ENCODE peak calls at places on chromosomes 16 and 17, in eight cellular contexts. K is cardiac fibroblast, C is OCI-LY7, F is pancreas, Q is ovary, M is astrocyte of the spinal cord, R is astrocyte of the cerebellum, I is fibroblast of pulmonary artery. V is an unnamed sample.

GRCh38 chr17:47693667-47694017 is 319 bp upstream of the TBKBP1 start:
- DNase-seq in C (peak; percentile 49), M (no peak), F (no peak), R (no peak), Q (peak; percentile 72), K (no peak), I (no peak), V (peak; percentile 52)

GRCh38 chr17:70158180-70158579 is 11.2 kb upstream of the KCNJ2 start:
- DNase-seq in R (no peak), C (no peak), M (no peak), Q (no peak), F (no peak), K (no peak), I (peak; percentile 18), V (no peak)

GRCh38 chr17:21358682-21359482 is 17.3 kb upstream of the KCNJ12 start:
- DNase-seq in C (no peak), F (no peak), M (no peak), R (no peak), K (no peak), I (no peak), Q (no peak), V (no peak)

GRCh38 chr17:16001498-16001897 is 1.9 kb downstream of the TTC19 start:
- DNase-seq in Q (no peak), I (peak; percentile 47), C (peak; percentile 16), F (no peak), K (peak; percentile 62), R (no peak), M (no peak), V (no peak)

GRCh38 chr16:78967948-78968347 is 632.6 kb downstream of the MAF start:
- DNase-seq in R (no peak), M (no peak), K (no peak), I (no peak), F (no peak), C (no peak), Q (no peak), V (no peak)

GRCh38 chr16:1494711-1495110 is 1.6 kb downstream of the TELO2 start:
- DNase-seq in C (no peak), M (no peak), F (no peak), Q (no peak), R (no peak), K (peak; percentile 11), I (peak; percentile 3), V (no peak)

GRCh38 chr17:50258647-50259483 is 15.4 kb upstream of the TMEM92 start:
- DNase-seq in F (no peak), Q (peak; percentile 53), C (no peak), R (no peak), K (peak; percentile 22), M (peak; percentile 50), I (no peak), V (no peak)

GRCh38 chr17:14745122-14745521 is 444.2 kb downstream of the HS3ST3B1 start:
- DNase-seq in F (no peak), I (peak; percentile 83), M (no peak), R (no peak), Q (no peak), C (no peak), K (peak; percentile 87), V (no peak)

GRCh38 chr16:52494621-52495020 is 52.3 kb downstream of the TOX3 start:
- DNase-seq in R (no peak), C (no peak), F (no peak), K (no peak), M (no peak), I (no peak), Q (no peak), V (no peak)

DNA sequence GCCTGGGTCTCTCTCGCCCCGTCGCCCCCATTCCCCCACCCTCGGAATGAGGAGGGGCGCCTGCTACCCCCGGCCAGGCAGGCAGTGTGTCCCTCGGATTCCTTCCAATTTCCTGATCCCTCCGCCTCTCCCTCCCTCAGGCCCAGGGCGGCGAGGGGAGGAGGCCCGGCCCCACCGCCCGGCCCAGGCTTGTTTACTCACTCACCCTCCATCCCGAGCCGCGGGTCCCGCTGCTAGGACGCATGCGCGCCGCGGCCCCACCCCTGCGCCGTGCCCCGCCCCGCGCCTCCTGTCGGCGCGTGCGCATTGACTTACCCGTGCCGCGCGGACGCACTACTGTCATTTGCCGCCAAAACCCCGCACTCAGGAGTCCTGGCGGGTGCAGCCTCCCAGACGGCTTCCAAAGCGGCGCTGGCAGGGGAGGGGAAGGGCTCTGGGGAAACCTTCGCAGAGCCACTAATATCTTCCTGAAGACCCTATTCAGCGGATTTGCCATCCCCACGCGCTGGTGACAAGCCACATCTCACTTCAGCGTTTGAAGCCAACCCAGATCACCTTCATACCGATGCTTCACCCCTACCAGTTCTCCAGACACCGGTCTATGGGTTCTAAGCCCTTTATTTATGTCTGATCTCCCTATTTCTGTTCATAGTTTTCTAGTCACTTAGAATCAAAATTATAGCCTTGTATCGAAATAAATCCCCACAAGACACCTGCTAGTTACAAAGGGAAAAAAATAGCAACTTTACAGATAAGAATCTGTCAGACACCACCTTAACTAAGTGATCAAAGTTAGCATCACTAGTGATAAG is at the start of gene EZH1:
- DNase-seq in Q (peak; percentile 95), R (peak; percentile 65), F (peak; percentile 84), I (peak; percentile 91), M (peak; percentile 91), C (peak; percentile 97), K (peak; percentile 91), V (peak; percentile 91)
- TF ChIP-seq CTCF in Q (no peak), R (no peak), F (no peak), I (no peak), M (no peak), C (no peak), K (no peak), V (no peak)

DNA sequence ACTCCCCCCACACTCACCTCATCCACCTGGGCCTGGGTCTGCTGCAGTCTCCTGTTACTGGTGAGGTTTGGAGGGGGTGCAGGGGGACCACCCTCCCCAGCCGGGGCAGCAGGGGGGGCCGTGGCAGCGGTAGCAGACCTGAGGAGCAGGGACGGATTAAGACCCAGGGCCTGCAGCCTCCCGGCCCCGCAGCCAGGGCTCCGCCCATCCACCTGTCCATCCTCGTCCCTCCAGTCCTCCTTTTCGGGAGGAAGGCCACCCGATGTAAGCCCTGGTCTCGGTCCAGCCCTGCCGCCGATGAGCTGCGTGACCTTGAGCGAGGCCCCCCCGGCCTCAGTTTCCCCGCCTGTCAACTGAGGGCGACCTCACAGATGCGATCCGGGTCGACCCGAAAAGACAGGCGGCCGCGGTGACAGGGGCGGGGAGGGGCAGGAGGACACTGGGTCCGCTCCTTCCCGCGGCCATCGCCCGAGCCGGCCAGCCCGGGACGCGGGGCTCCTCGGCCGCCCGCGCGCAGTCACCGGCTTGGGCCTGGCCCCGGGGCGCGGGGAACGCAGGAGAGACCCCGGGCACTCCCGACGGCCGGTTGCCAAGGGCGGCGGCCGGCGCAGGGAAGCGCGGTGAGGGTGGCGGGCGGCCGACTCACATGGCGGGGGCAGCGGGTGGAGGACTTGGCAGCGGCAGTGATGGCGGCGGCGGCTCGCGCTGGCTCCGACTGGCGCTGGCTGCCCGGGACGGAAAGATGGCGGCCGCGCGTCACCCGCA is at the start of gene VAMP2:
- DNase-seq in Q (peak; percentile 91), F (peak; percentile 71), R (no peak), C (peak; percentile 80), M (peak; percentile 48), K (peak; percentile 64), I (peak; percentile 70), V (peak; percentile 72)
- TF ChIP-seq CTCF in Q (no peak), F (no peak), R (no peak), C (no peak), M (no peak), K (no peak), I (no peak), V (no peak)

GRCh38 chr17:81909966-81910839 is 996 bp downstream of the PCYT2 start:
- DNase-seq in I (no peak), K (no peak), M (no peak), F (no peak), Q (no peak), R (no peak), C (peak; percentile 34), V (no peak)

GRCh38 chr17:81912441-81913309 is 1.5 kb upstream of the PCYT2 start:
- DNase-seq in C (no peak), F (no peak), Q (no peak), I (no peak), M (no peak), K (no peak), R (no peak), V (no peak)

GRCh38 chr17:81910840-81911276 is 341 bp downstream of the PCYT2 start:
- DNase-seq in C (no peak), Q (no peak), I (no peak), K (no peak), R (no peak), F (no peak), M (no peak), V (no peak)

GRCh38 chr17:81911969-81912368 is 770 bp upstream of the PCYT2 start:
- DNase-seq in I (no peak), C (no peak), Q (no peak), F (no peak), K (no peak), R (no peak), M (no peak), V (no peak)

GRCh38 chr17:81911277-81911961 is at the start of gene PCYT2:
- DNase-seq in I (peak; percentile 85), F (peak; percentile 95), M (peak; percentile 82), C (peak; percentile 98), K (peak; percentile 82), R (peak; percentile 48), Q (peak; percentile 93), V (peak; percentile 76)
- TF ChIP-seq CTCF in I (no peak), F (no peak), M (no peak), C (peak; percentile 62), K (no peak), R (no peak), Q (no peak), V (peak; percentile 38)

GRCh38 chr17:72008236-72008874 is 112.5 kb upstream of the SOX9 start:
- DNase-seq in I (peak; percentile 11), C (no peak), M (peak; percentile 36), Q (no peak), F (no peak), K (peak; percentile 26), R (no peak), V (no peak)

GRCh38 chr17:72004011-72004427 is 116.8 kb upstream of the SOX9 start:
- DNase-seq in R (no peak), M (peak; percentile 30), F (no peak), I (peak; percentile 1), Q (no peak), C (no peak), K (peak; percentile 7), V (no peak)

GRCh38 chr17:72004476-72005331 is 116.1 kb upstream of the SOX9 start:
- DNase-seq in F (no peak), K (no peak), C (no peak), M (peak; percentile 25), Q (no peak), R (no peak), I (no peak), V (no peak)

DNA sequence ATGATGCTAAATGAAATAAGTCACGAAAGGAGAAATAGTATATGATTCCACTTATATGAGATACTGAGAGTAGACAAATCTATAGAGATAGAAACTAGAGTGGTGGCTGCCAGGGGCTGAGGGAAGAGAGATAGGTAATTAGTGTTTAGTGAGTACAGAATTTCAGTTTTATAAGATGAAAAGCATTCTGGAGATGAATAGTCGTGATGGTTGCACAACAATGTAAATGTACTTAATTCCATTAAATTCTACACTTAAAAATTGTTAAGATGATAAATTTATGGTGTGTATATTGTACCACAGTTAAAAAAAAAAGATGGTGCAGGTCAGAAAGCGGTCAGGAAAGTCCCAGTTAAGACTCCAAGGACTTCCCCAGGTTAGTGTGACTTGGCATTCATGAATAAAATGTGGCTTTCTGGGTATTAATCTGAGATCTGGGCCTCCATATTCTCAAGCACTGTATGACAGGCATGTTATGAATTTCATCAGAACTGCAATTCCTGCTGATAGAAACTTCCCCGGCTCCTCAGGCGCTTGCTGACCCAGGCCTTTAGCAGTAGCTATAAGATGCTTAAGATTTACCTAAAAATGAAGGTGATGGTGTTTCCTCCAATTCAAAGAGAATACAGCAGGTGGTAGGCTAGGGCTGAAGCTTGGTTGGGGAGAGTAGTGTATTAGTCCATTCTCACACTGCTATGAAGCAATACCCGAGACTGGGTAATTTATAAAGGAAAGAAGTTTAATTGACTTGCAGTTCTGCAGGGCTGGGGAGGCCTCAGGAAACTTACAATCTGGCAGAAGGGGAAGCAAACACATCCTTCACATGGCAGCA is 115.3 kb upstream of the SOX9 start:
- DNase-seq in R (no peak), M (no peak), Q (no peak), K (no peak), C (no peak), F (no peak), I (no peak), V (no peak)
- TF ChIP-seq CTCF in R (no peak), M (no peak), Q (no peak), K (no peak), C (no peak), F (no peak), I (no peak), V (no peak)

V was measured in neural crest cell.